ENCODE peak calls at places on chromosomes 12 and 14, in eight cellular contexts. H is neuronal stem cell, X is H9, R is astrocyte, K is uterus, Y is endodermal cell, V is thoracic aorta, L is prostate gland. N is an unnamed sample.

GRCh38 chr12:120856980-120857379 is 47.2 kb downstream of the SPPL3 start:
- DNase-seq in H (no peak), X (no peak), R (no peak), K (no peak), Y (no peak), V (no peak), L (no peak), N (no peak)

GRCh38 chr14:50985124-50985815 is 41.0 kb upstream of the PYGL start:
- DNase-seq in H (no peak), X (no peak), R (peak; percentile 25), K (no peak), Y (no peak), V (no peak), L (no peak), N (no peak)

GRCh38 chr14:52446355-52446754 is 106.0 kb downstream of the TXNDC16 start:
- DNase-seq in H (no peak), X (no peak), R (no peak), K (no peak), Y (no peak), V (no peak), L (no peak), N (no peak)

GRCh38 chr14:91545946-91546716 is 36.0 kb upstream of the PPP4R3A start:
- DNase-seq in H (peak; percentile 33), X (no peak), R (no peak), K (no peak), Y (no peak), V (no peak), L (peak; percentile 14), N (no peak)

GRCh38 chr14:53842938-53843337 is 113.7 kb downstream of the BMP4 start:
- DNase-seq in H (no peak), X (no peak), R (peak; percentile 85), K (no peak), Y (no peak), V (no peak), L (no peak), N (no peak)

GRCh38 chr12:56818629-56819028 is 55.5 kb downstream of the HSD17B6 start:
- DNase-seq in H (no peak), X (no peak), R (no peak), K (no peak), Y (no peak), V (no peak), L (no peak), N (no peak)

GRCh38 chr12:124953689-124954405 is 35.1 kb downstream of the DHX37 start:
- DNase-seq in H (no peak), X (no peak), R (no peak), K (no peak), Y (no peak), V (no peak), L (no peak), N (no peak)

GRCh38 chr14:49550284-49551184 is 35.6 kb downstream of the RPS29 start:
- DNase-seq in H (no peak), X (no peak), R (no peak), K (no peak), Y (no peak), V (no peak), L (no peak), N (no peak)

GRCh38 chr14:51602176-51602759 is 49.4 kb upstream of the FRMD6 start:
- DNase-seq in H (no peak), X (no peak), R (no peak), K (no peak), Y (no peak), V (no peak), L (no peak), N (no peak)

GRCh38 chr12:120834489-120835303 is 69.5 kb downstream of the SPPL3 start:
- DNase-seq in H (no peak), X (no peak), R (no peak), K (no peak), Y (no peak), V (no peak), L (no peak), N (no peak)

GRCh38 chr14:105974902-105975301 is 448.5 kb downstream of the TMEM121 start:
- DNase-seq in H (no peak), X (no peak), R (no peak), K (no peak), Y (no peak), V (no peak), L (no peak), N (no peak)

GRCh38 chr12:92208613-92209121 is 63.0 kb upstream of the BTG1 start:
- DNase-seq in H (no peak), X (no peak), R (peak; percentile 78), K (no peak), Y (no peak), V (no peak), L (no peak), N (no peak)

GRCh38 chr14:104786726-104787675 is 8.5 kb downstream of the AKT1 start:
- DNase-seq in H (no peak), X (no peak), R (no peak), K (no peak), Y (no peak), V (no peak), L (no peak), N (no peak)

GRCh38 chr14:79332504-79333197 is 878.7 kb downstream of the DIO2 start:
- DNase-seq in H (peak; percentile 52), X (no peak), R (peak; percentile 20), K (no peak), Y (peak; percentile 73), V (no peak), L (no peak), N (no peak)
- H3K27ac ChIP-seq in H (peak overlapping the region; percentile 96), X (no peak overlapping the region), R (no peak overlapping the region), K (no peak overlapping the region), Y (peak overlapping the region; percentile 44), V (no peak overlapping the region), L (no peak overlapping the region), N (no peak overlapping the region)

DNA sequence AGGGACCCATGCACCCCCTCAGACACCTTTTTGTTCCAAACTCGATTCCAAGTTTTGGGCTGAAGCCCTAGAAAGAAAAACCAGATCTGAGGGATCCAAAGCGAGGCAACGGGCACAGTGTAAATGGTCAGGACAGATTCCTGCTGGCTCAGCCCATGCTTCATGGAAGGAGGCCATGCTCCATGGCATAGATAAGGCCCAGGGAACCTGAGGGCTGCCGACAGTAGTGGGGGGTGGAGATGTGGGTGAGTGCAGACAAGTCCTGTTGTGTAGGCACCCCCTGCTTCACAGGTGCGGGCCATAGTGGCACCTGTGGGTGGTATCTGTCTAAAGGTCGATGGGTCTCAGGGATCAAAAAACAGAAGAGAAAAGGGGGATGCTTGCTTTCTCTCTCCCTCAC is 42.1 kb downstream of the TNFAIP2 start:
- DNase-seq in H (no peak), X (no peak), R (no peak), K (no peak), Y (no peak), V (no peak), L (no peak), N (no peak)
- H3K4me1 ChIP-seq in H (no peaks in the 10 kb centered on the region), X (no peaks in the 10 kb centered on the region), R (no peaks in the 10 kb centered on the region), K (no peaks in the 10 kb centered on the region), Y (no peaks in the 10 kb centered on the region), V (peaks cover 10% of the 10 kb centered on the region), L (no peaks in the 10 kb centered on the region), N (no peaks in the 10 kb centered on the region)

GRCh38 chr14:92950193-92950540 is 27.2 kb downstream of the CHGA start:
- DNase-seq in H (no peak), X (no peak), R (no peak), K (no peak), Y (no peak), V (no peak), L (no peak), N (no peak)
- H3K27ac ChIP-seq in H (no peak overlapping the region), X (no peak overlapping the region), R (no peak overlapping the region), K (no peak overlapping the region), Y (no peak overlapping the region), V (no peak overlapping the region), L (no peak overlapping the region), N (no peak overlapping the region)

GRCh38 chr12:67993143-67993542 is 3.9 kb downstream of the IFNG-AS1 start:
- DNase-seq in H (no peak), X (no peak), R (no peak), K (no peak), Y (no peak), V (no peak), L (no peak), N (no peak)
- H3K4me1 ChIP-seq in H (no peaks in the 10 kb centered on the region), X (no peaks in the 10 kb centered on the region), R (no peaks in the 10 kb centered on the region), K (no peaks in the 10 kb centered on the region), Y (no peaks in the 10 kb centered on the region), V (no peaks in the 10 kb centered on the region), L (no peaks in the 10 kb centered on the region), N (no peaks in the 10 kb centered on the region)

DNA sequence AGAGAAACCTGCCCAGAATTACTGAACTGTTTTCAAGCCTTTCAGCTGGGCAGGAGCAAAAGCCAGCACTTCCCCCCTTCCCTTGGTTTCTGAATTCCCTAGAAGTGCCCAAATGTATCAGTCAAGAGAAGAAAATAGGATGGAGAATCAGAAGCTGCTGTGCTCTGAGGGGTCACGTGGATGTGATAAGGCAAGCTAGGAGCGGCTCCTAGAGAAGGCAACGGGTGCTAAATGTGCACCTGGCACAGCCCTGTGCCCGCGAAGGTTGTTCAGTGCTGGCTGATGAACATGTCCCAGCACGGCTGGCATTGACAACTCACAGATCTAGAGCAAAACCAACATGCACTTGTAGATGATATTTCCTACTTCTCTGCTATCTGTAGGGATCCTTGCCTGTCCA is 8.3 kb downstream of the EMG1 start:
- DNase-seq in H (no peak), X (no peak), R (no peak), K (no peak), Y (no peak), V (no peak), L (no peak), N (no peak)
- H3K27ac ChIP-seq in H (no peak overlapping the region), X (no peak overlapping the region), R (no peak overlapping the region), K (no peak overlapping the region), Y (no peak overlapping the region), V (no peak overlapping the region), L (peak overlapping the region; percentile 18), N (no peak overlapping the region)

DNA sequence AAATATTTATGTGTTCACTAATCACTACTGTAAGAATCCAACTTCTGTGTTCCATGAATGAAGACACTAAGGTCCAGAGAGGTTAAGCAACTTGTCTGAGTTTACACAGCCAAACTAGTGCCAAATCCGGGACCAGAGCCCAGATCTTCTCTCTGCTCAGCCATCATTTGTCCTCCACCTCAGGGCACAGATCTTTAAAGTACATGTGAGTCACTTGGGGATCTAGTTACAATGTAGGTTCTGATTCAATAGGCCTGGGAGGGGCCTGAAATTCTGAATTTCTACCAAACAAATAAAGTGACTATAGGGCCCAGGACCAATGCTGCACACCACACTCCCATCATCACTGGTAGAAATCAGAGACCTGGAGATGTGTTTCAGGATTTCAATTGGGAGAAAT is 162.9 kb downstream of the GXYLT1 start:
- DNase-seq in H (no peak), X (no peak), R (peak; percentile 61), K (no peak), Y (no peak), V (no peak), L (no peak), N (no peak)
- H3K4me1 ChIP-seq in H (peaks cover 3% of the 10 kb centered on the region), X (no peaks in the 10 kb centered on the region), R (no peaks in the 10 kb centered on the region), K (no peaks in the 10 kb centered on the region), Y (no peaks in the 10 kb centered on the region), V (peaks cover 15% of the 10 kb centered on the region), L (no peaks in the 10 kb centered on the region), N (no peaks in the 10 kb centered on the region)